ENCODE peak calls at places on chromosomes 1 and 21, in seven cellular contexts. T is kidney, O is A549, K is GM23248, Z is ELR, E is non-pigmented ciliary epithelial cell, C is fibroblast of gingiva. B is an unnamed sample.
A peak's percentile ranks its signal among the peaks of the same experiment; 100 is the strongest.

GRCh38 chr21:42964561-42965560 is 9.5 kb upstream of the PKNOX1 start:
- DNase-seq in C (no peak), O (no peak), Z (no peak), K (no peak), E (no peak), T (no peak), B (no peak)

GRCh38 chr1:98331718-98332311 is 329.7 kb upstream of the SNX7 start:
- DNase-seq in E (no peak), C (no peak), O (peak; percentile 23), K (no peak), T (no peak), Z (no peak), B (peak; percentile 27)

GRCh38 chr1:237864338-237865244 is 26.1 kb downstream of the ZP4 start:
- DNase-seq in O (peak; percentile 39), T (peak; percentile 92), K (peak; percentile 12), C (no peak), Z (peak; percentile 58), E (no peak), B (peak; percentile 1)

GRCh38 chr1:87763498-87763897 is 434.8 kb downstream of the LMO4 start:
- DNase-seq in Z (no peak), C (no peak), E (no peak), O (no peak), K (peak; percentile 51), T (no peak), B (no peak)

GRCh38 chr1:207854001-207854400 is 56.9 kb downstream of the CD34 start:
- DNase-seq in K (no peak), C (no peak), E (no peak), O (no peak), Z (no peak), T (no peak), B (no peak)

GRCh38 chr21:45791562-45792418 is 148.3 kb downstream of the PCBP3 start:
- DNase-seq in T (no peak), E (no peak), O (no peak), Z (no peak), K (no peak), C (no peak), B (no peak)

GRCh38 chr1:156663178-156663577 is 14.0 kb downstream of the NES start:
- DNase-seq in K (peak; percentile 57), T (no peak), O (no peak), C (no peak), Z (no peak), E (no peak), B (peak; percentile 62)

GRCh38 chr1:31155216-31155806 is 84.4 kb downstream of the NKAIN1 start:
- DNase-seq in K (peak; percentile 89), Z (peak; percentile 85), E (peak; percentile 14), T (peak; percentile 91), O (peak; percentile 82), C (peak; percentile 73), B (peak; percentile 35)

GRCh38 chr1:42734201-42735035 is 5.6 kb downstream of the CLDN19 start:
- DNase-seq in Z (no peak), E (no peak), T (no peak), O (no peak), C (no peak), K (no peak), B (no peak)

GRCh38 chr1:33348676-33349080 is 27.8 kb upstream of the A3GALT2 start:
- DNase-seq in C (no peak), O (no peak), Z (peak; percentile 52), T (no peak), E (no peak), K (peak; percentile 46), B (no peak)

GRCh38 chr1:85584923-85585322 is 4.4 kb downstream of the CCN1 start:
- DNase-seq in Z (no peak), K (peak; percentile 45), E (no peak), T (no peak), O (peak; percentile 47), C (peak; percentile 79), B (peak; percentile 89)

GRCh38 chr1:17016317-17016661 is 4.6 kb upstream of the ATP13A2 start:
- DNase-seq in T (no peak), K (peak; percentile 74), O (no peak), C (no peak), Z (peak; percentile 63), E (peak; percentile 47), B (peak; percentile 41)

GRCh38 chr1:197924516-197925123 is 7.4 kb downstream of the LHX9 start:
- DNase-seq in C (peak; percentile 23), O (peak; percentile 65), T (no peak), K (peak; percentile 70), E (no peak), Z (peak; percentile 76), B (peak; percentile 57)

GRCh38 chr1:94247146-94248094 is 10.0 kb upstream of the ARHGAP29 start:
- DNase-seq in E (no peak), O (peak; percentile 68), C (peak; percentile 61), K (peak; percentile 79), Z (peak; percentile 85), T (peak; percentile 94), B (peak; percentile 58)

GRCh38 chr1:84012018-84012417 is 13.1 kb upstream of the TTLL7 start:
- DNase-seq in K (no peak), T (no peak), E (no peak), Z (no peak), C (no peak), O (no peak), B (no peak)

GRCh38 chr21:36773111-36773510 is 74.2 kb downstream of the SIM2 start:
- DNase-seq in K (peak; percentile 76), C (peak; percentile 83), T (peak; percentile 89), Z (peak; percentile 41), O (peak; percentile 26), E (no peak), B (peak; percentile 87)

GRCh38 chr1:19436716-19437476 is 48.4 kb downstream of the CAPZB start:
- DNase-seq in E (no peak), Z (peak; percentile 52), O (peak; percentile 11), T (peak; percentile 81), C (peak; percentile 56), K (peak; percentile 66), B (peak; percentile 65)

GRCh38 chr21:36059823-36060158 is 535 bp downstream of the SETD4 start:
- DNase-seq in K (peak; percentile 79), C (no peak), O (no peak), T (no peak), Z (peak; percentile 53), E (no peak), B (peak; percentile 9)

GRCh38 chr1:41695118-41695517 is 210.6 kb upstream of the EDN2 start:
- DNase-seq in O (no peak), K (peak; percentile 26), Z (no peak), C (no peak), T (peak; percentile 45), E (no peak), B (no peak)

GRCh38 chr1:26126321-26127084 is 14.9 kb downstream of the PDIK1L start:
- DNase-seq in E (no peak), T (no peak), K (no peak), C (no peak), Z (no peak), O (peak; percentile 25), B (peak; percentile 43)

GRCh38 chr1:198151688-198152087 is 5.1 kb upstream of the NEK7 start:
- DNase-seq in K (no peak), C (peak; percentile 50), O (no peak), E (no peak), T (no peak), Z (peak; percentile 31), B (no peak)

GRCh38 chr1:181936768-181937581 is 124.5 kb downstream of the ZNF648 start:
- DNase-seq in E (no peak), C (no peak), T (no peak), K (peak; percentile 38), Z (peak; percentile 22), O (peak; percentile 64), B (no peak)

GRCh38 chr1:187744665-187745064 is 915.9 kb downstream of the PLA2G4A start:
- DNase-seq in K (no peak), E (no peak), T (no peak), C (no peak), Z (no peak), O (no peak), B (no peak)

GRCh38 chr1:157313240-157313807 is 175.1 kb upstream of the ETV3 start:
- DNase-seq in T (no peak), C (no peak), K (no peak), E (no peak), O (no peak), Z (no peak), B (no peak)

GRCh38 chr1:42298520-42298919 is 36.5 kb downstream of the FOXJ3 start:
- DNase-seq in O (no peak), E (no peak), C (no peak), T (no peak), K (no peak), Z (no peak), B (no peak)

GRCh38 chr1:118151312-118151937 is 33.6 kb downstream of the SPAG17 start:
- DNase-seq in C (peak; percentile 39), O (peak; percentile 35), E (no peak), T (no peak), Z (peak; percentile 62), K (peak; percentile 70), B (peak; percentile 82)

GRCh38 chr21:31873696-31874599 is 1.1 kb downstream of the HUNK start:
- DNase-seq in E (no peak), Z (no peak), K (peak; percentile 67), C (no peak), O (peak; percentile 32), T (peak; percentile 85), B (no peak)

GRCh38 chr1:905071-905749 is 18.5 kb upstream of the SAMD11 start:
- DNase-seq in T (peak; percentile 93), Z (no peak), K (peak; percentile 72), E (no peak), C (peak; percentile 21), O (no peak), B (no peak)